ENCODE peak calls at places on chromosomes 4 and X, in ten cellular contexts. Q, Y, W, E, F, Z, H, N, L and T are unnamed samples.

GRCh38 chrX:54415534-54416350 is 24.5 kb upstream of the TSR2 start:
- DNase-seq in Q (peak; percentile 11), Y (no peak), W (no peak), E (no peak), F (no peak), Z (no peak), H (no peak), N (peak; percentile 36), L (no peak), T (no peak)

GRCh38 chr4:38062088-38062893 is 102.1 kb downstream of the PTTG2 start:
- DNase-seq in Q (peak; percentile 80), Y (peak; percentile 69), W (peak; percentile 96), E (peak; percentile 62), F (peak; percentile 79), Z (peak; percentile 54), H (peak; percentile 79), N (peak; percentile 42), L (peak; percentile 63), T (peak; percentile 73)

GRCh38 chr4:69467797-69468196 is 27.9 kb downstream of the UGT2B4 start:
- DNase-seq in Q (no peak), Y (no peak), W (no peak), E (no peak), F (no peak), Z (no peak), H (no peak), N (no peak), L (no peak), T (no peak)

GRCh38 chr4:107497054-107497453 is 223.0 kb downstream of the PAPSS1 start:
- DNase-seq in Q (no peak), Y (no peak), W (no peak), E (no peak), F (no peak), Z (no peak), H (peak; percentile 27), N (no peak), L (no peak), T (no peak)

GRCh38 chrX:153582896-153583295 is 16.0 kb downstream of the CCNQ start:
- DNase-seq in Q (peak; percentile 48), Y (peak; percentile 88), W (no peak), E (no peak), F (peak; percentile 16), Z (no peak), H (peak; percentile 80), N (peak; percentile 7), L (peak; percentile 50), T (peak; percentile 89)

GRCh38 chr4:80220711-80221110 is 23.4 kb downstream of the PRDM8 start:
- DNase-seq in Q (no peak), Y (no peak), W (no peak), E (no peak), F (no peak), Z (no peak), H (no peak), N (no peak), L (no peak), T (no peak)

GRCh38 chr4:10806993-10807645 is 122.6 kb upstream of the CLNK start:
- DNase-seq in Q (no peak), Y (no peak), W (no peak), E (no peak), F (no peak), Z (no peak), H (no peak), N (no peak), L (no peak), T (no peak)

GRCh38 chr4:37157403-37158167 is 87.0 kb upstream of the NWD2 start:
- DNase-seq in Q (no peak), Y (no peak), W (no peak), E (no peak), F (no peak), Z (no peak), H (peak; percentile 24), N (no peak), L (no peak), T (no peak)

GRCh38 chrX:132676102-132676501 is 187.3 kb upstream of the MBNL3 start:
- DNase-seq in Q (no peak), Y (no peak), W (no peak), E (no peak), F (no peak), Z (no peak), H (no peak), N (no peak), L (no peak), T (no peak)

GRCh38 chrX:132677233-132677716 is 188.4 kb upstream of the MBNL3 start:
- DNase-seq in Q (no peak), Y (no peak), W (no peak), E (no peak), F (no peak), Z (no peak), H (no peak), N (no peak), L (no peak), T (no peak)

GRCh38 chrX:132671229-132671641 is 182.4 kb upstream of the MBNL3 start:
- DNase-seq in Q (no peak), Y (no peak), W (no peak), E (no peak), F (no peak), Z (no peak), H (no peak), N (peak; percentile 8), L (no peak), T (no peak)

GRCh38 chrX:132676561-132677186 is 187.8 kb upstream of the MBNL3 start:
- DNase-seq in Q (no peak), Y (no peak), W (no peak), E (no peak), F (no peak), Z (no peak), H (no peak), N (no peak), L (no peak), T (no peak)
- TF ChIP-seq CTCF in Q (peak; percentile 24), Y (no peak), W (no peak), E (no peak), F (no peak), Z (peak; percentile 29), H (no peak), N (no peak), L (no peak), T (no peak)

GRCh38 chr4:148444296-148445070 is 2.3 kb upstream of the NR3C2 start:
- DNase-seq in Q (peak; percentile 66), Y (peak; percentile 21), W (peak; percentile 88), E (no peak), F (no peak), Z (peak; percentile 24), H (peak; percentile 18), N (no peak), L (no peak), T (peak; percentile 37)

GRCh38 chr4:148445903-148446261 is 3.7 kb upstream of the NR3C2 start:
- DNase-seq in Q (no peak), Y (no peak), W (no peak), E (no peak), F (no peak), Z (no peak), H (no peak), N (no peak), L (no peak), T (no peak)

GRCh38 chr4:148442830-148443549 is 776 bp upstream of the NR3C2 start:
- DNase-seq in Q (no peak), Y (no peak), W (no peak), E (no peak), F (no peak), Z (no peak), H (no peak), N (no peak), L (no peak), T (peak; percentile 11)

GRCh38 chr4:148443550-148444295 is 1.5 kb upstream of the NR3C2 start:
- DNase-seq in Q (peak; percentile 39), Y (peak; percentile 15), W (peak; percentile 91), E (no peak), F (no peak), Z (peak; percentile 24), H (peak; percentile 7), N (no peak), L (no peak), T (peak; percentile 30)

DNA sequence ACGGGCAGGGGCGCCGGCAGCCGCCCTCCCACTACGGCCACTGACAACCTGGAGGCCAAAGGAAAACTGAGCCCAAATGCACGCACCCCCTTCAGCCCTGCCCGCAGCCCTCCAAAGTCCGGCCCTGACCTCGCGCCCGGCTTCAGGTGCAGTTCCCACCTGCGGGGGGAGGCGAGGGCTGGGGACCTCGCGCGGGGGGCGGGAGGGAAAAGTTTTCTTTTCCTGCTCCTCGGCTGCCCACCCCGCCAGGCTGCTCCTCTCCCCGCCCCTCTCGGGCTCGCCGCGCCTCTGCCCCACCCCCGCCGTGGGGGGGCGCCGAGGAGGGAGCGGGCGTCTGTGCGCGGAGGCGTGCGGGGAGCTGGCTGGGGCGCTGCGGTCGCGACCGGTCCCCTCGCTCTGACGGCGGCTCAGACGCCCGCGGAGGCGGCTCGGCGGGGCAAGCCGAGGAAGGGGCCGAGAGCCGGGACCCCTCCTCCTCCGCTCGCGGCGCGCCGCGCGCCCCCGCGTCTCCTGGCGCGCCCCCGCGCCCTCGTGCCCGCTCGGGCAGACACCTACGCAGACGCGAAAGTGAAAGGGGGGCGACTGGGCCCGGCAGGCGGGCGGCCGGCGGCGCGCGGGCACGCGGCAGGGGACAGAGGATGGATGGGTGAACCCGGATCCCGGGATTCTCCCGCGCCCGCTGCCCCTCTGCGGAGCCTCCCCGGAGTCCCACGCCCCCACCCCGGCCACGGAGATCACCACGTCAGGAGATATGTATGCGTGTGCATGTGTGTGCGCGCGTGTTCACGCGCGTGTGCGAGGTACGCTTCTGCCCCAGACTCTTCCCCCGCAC is 3.1 kb upstream of the NR3C2 start:
- DNase-seq in Q (peak; percentile 78), Y (peak; percentile 33), W (peak; percentile 92), E (peak; percentile 59), F (no peak), Z (peak; percentile 39), H (peak; percentile 45), N (no peak), L (peak; percentile 42), T (peak; percentile 53)
- TF ChIP-seq CTCF in Q (no peak), Y (no peak), W (no peak), E (no peak), F (no peak), Z (no peak), H (no peak), N (no peak), L (no peak), T (no peak)

GRCh38 chrX:53308836-53309235 is 27.5 kb upstream of the IQSEC2 start:
- DNase-seq in Q (no peak), Y (no peak), W (no peak), E (no peak), F (no peak), Z (no peak), H (no peak), N (no peak), L (no peak), T (no peak)

GRCh38 chrX:53300157-53300556 is 18.8 kb upstream of the IQSEC2 start:
- DNase-seq in Q (no peak), Y (no peak), W (no peak), E (no peak), F (no peak), Z (no peak), H (no peak), N (no peak), L (no peak), T (no peak)

GRCh38 chrX:53305996-53306937 is 24.9 kb upstream of the IQSEC2 start:
- DNase-seq in Q (no peak), Y (no peak), W (no peak), E (no peak), F (no peak), Z (no peak), H (no peak), N (no peak), L (no peak), T (no peak)

DNA sequence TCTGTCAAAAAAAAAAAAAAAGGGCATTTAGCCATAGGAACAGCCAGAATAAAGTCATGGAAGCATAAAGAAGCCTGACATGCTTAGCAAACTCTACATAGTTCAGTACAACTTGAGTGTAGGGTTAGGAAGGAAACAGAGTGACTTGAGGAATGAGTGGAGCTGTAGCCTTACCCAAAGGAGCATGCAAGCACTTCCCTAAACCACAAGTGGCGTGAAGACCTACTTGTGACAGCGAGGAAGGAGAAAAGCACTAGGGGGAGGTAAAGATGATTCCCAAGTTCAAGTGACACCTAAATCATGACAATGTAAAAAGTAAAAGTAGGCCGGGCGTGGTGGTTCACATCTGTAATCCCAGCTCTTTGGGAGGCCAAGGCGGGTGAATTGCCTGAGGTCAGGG is 21.8 kb upstream of the IQSEC2 start:
- DNase-seq in Q (no peak), Y (no peak), W (no peak), E (no peak), F (no peak), Z (no peak), H (no peak), N (no peak), L (no peak), T (no peak)
- TF ChIP-seq CTCF in Q (no peak), Y (no peak), W (no peak), E (no peak), F (no peak), Z (no peak), H (no peak), N (no peak), L (peak; percentile 42), T (no peak)

GRCh38 chr4:122203407-122203806 is 51.3 kb downstream of the BLTP1 start:
- DNase-seq in Q (no peak), Y (no peak), W (no peak), E (no peak), F (no peak), Z (no peak), H (no peak), N (no peak), L (no peak), T (no peak)

GRCh38 chr4:122205687-122206086 is 53.6 kb downstream of the BLTP1 start:
- DNase-seq in Q (no peak), Y (no peak), W (no peak), E (no peak), F (no peak), Z (no peak), H (no peak), N (no peak), L (no peak), T (no peak)
- TF ChIP-seq CTCF in Q (no peak), Y (peak; percentile 15), W (no peak), E (no peak), F (no peak), Z (no peak), H (no peak), N (no peak), L (no peak), T (no peak)